ENCODE peak calls at places on chromosomes 4 and X, in ten cellular contexts. F, N, Y, V, O, D, G, B, Z and H are unnamed samples.

GRCh38 chrX:150436200-150436599 is 73.1 kb downstream of the MAMLD1 start:
- DNase-seq in Z (no peak), Y (no peak), G (no peak), O (no peak), B (no peak), F (no peak), V (no peak), D (no peak), N (no peak), H (no peak)

GRCh38 chrX:30275498-30275897 is 28.6 kb downstream of the MAGEB1 start:
- DNase-seq in G (no peak), N (no peak), F (no peak), Z (no peak), D (no peak), Y (no peak), V (peak; percentile 1), B (no peak), O (peak; percentile 4), H (peak; percentile 1)

GRCh38 chr4:168713193-168713592 is 216.3 kb downstream of the PALLD start:
- DNase-seq in O (no peak), F (no peak), G (no peak), Z (no peak), N (no peak), B (no peak), V (no peak), D (no peak), Y (no peak), H (no peak)

GRCh38 chr4:116544946-116545345 is 540.4 kb downstream of the TRAM1L1 start:
- DNase-seq in V (no peak), O (no peak), B (no peak), F (no peak), Z (no peak), Y (no peak), G (no peak), D (no peak), N (no peak), H (no peak)

GRCh38 chr4:156889616-156890594 is 81.7 kb downstream of the PDGFC start:
- DNase-seq in Z (no peak), Y (no peak), V (no peak), B (no peak), O (peak; percentile 20), F (no peak), N (peak; percentile 57), D (no peak), G (no peak), H (no peak)

GRCh38 chr4:76407440-76408119 is 13.4 kb downstream of the CCDC158 start:
- DNase-seq in G (no peak), F (no peak), Y (no peak), V (no peak), B (no peak), O (no peak), Z (no peak), N (no peak), D (no peak), H (no peak)

GRCh38 chr4:53928825-53929224 is 135.6 kb downstream of the CHIC2 start:
- DNase-seq in Y (no peak), V (no peak), Z (no peak), N (no peak), B (no peak), G (no peak), D (no peak), F (no peak), O (no peak), H (no peak)

GRCh38 chr4:85228264-85228663 is 246.7 kb upstream of the ARHGAP24 start:
- DNase-seq in Y (no peak), B (no peak), N (no peak), V (no peak), G (no peak), F (no peak), Z (no peak), D (no peak), O (no peak), H (no peak)

GRCh38 chr4:37693030-37693429 is 6.9 kb upstream of the RELL1 start:
- DNase-seq in F (no peak), G (no peak), D (no peak), N (no peak), Z (no peak), B (no peak), O (no peak), V (no peak), Y (no peak), H (no peak)

GRCh38 chrX:28126886-28127285 is 145.6 kb upstream of the DCAF8L1 start:
- DNase-seq in F (no peak), V (no peak), Y (peak; percentile 15), O (no peak), Z (no peak), B (no peak), G (no peak), N (no peak), D (no peak), H (no peak)

GRCh38 chr4:113355550-113356371 is 306.3 kb downstream of the ANK2 start:
- DNase-seq in N (no peak), G (peak; percentile 24), Y (peak; percentile 7), D (peak; percentile 71), Z (peak; percentile 87), V (no peak), F (peak; percentile 91), B (peak; percentile 35), O (peak; percentile 83), H (peak; percentile 31)

GRCh38 chrX:54492340-54492739 is 3.7 kb downstream of the FGD1 start:
- DNase-seq in Y (no peak), O (peak; percentile 79), D (no peak), B (no peak), V (no peak), G (no peak), F (no peak), Z (no peak), N (peak; percentile 64), H (no peak)

GRCh38 chr4:141132689-141133145 is 552 bp downstream of the RNF150 start:
- DNase-seq in B (no peak), Z (no peak), G (no peak), V (no peak), Y (peak; percentile 78), D (no peak), F (peak; percentile 4), O (peak; percentile 89), N (no peak), H (no peak)

GRCh38 chrX:12974217-12974796 is 603 bp upstream of the TMSB4X start:
- DNase-seq in V (no peak), B (no peak), D (peak; percentile 40), F (peak; percentile 72), O (peak; percentile 80), Y (peak; percentile 37), Z (peak; percentile 50), G (no peak), N (peak; percentile 76), H (no peak)

GRCh38 chrX:121479406-121479805 is 432.0 kb downstream of the GLUD2 start:
- DNase-seq in N (no peak), F (no peak), B (no peak), V (no peak), O (no peak), Y (no peak), G (no peak), D (no peak), Z (no peak), H (no peak)

GRCh38 chr4:76781698-76782595 is 116.0 kb downstream of the SOWAHB start:
- DNase-seq in Y (peak; percentile 28), D (no peak), V (no peak), O (peak; percentile 82), Z (no peak), G (no peak), N (no peak), F (no peak), B (peak; percentile 99), H (peak; percentile 39)

GRCh38 chrX:10450229-10450958 is 170.0 kb downstream of the MID1 start:
- DNase-seq in F (no peak), G (no peak), Y (no peak), Z (no peak), D (no peak), O (peak; percentile 48), N (no peak), B (no peak), V (no peak), H (no peak)

GRCh38 chr4:98692411-98692810 is 34.0 kb upstream of the TSPAN5 start:
- DNase-seq in B (no peak), V (no peak), O (no peak), N (no peak), Z (no peak), G (no peak), D (no peak), Y (no peak), F (no peak), H (no peak)

GRCh38 chr4:139860435-139861024 is 194.9 kb downstream of the MGST2 start:
- DNase-seq in F (no peak), N (no peak), G (no peak), Z (no peak), D (no peak), B (no peak), O (no peak), V (no peak), Y (no peak), H (no peak)

GRCh38 chrX:65750674-65751469 is 83.4 kb downstream of the MSN start:
- DNase-seq in Y (no peak), O (no peak), B (no peak), D (no peak), N (no peak), F (peak; percentile 60), G (peak; percentile 5), Z (peak; percentile 15), V (no peak), H (no peak)

GRCh38 chr4:141019772-141020171 is 113.5 kb downstream of the RNF150 start:
- DNase-seq in F (no peak), N (no peak), D (no peak), B (no peak), Y (no peak), Z (no peak), O (no peak), G (no peak), V (no peak), H (no peak)

GRCh38 chr4:3261411-3262207 is 12.7 kb downstream of the MSANTD1 start:
- DNase-seq in N (no peak), O (no peak), V (no peak), B (no peak), G (no peak), D (no peak), Y (peak; percentile 11), Z (no peak), F (peak; percentile 1), H (no peak)

GRCh38 chr4:152936446-152937279 is 540 bp downstream of the FHDC1 start:
- DNase-seq in V (no peak), G (no peak), N (peak; percentile 57), O (peak; percentile 67), B (no peak), Y (peak; percentile 81), F (peak; percentile 22), D (no peak), Z (no peak), H (no peak)

GRCh38 chr4:150155391-150155790 is 77.1 kb downstream of the DCLK2 start:
- DNase-seq in Z (no peak), G (no peak), Y (no peak), D (no peak), N (no peak), B (no peak), F (no peak), O (no peak), V (no peak), H (no peak)

GRCh38 chr4:40238700-40239548 is 42.1 kb downstream of the RHOH start:
- DNase-seq in N (no peak), G (peak; percentile 82), F (peak; percentile 90), Z (peak; percentile 74), V (no peak), D (no peak), O (no peak), Y (peak; percentile 44), B (no peak), H (no peak)

GRCh38 chr4:28518781-28519180 is 1658.1 kb downstream of the STIM2 start:
- DNase-seq in Y (no peak), Z (no peak), D (no peak), N (no peak), G (no peak), F (no peak), B (no peak), V (no peak), O (peak; percentile 15), H (no peak)

GRCh38 chrX:4550018-4550417 is 836.6 kb upstream of the PRKX start:
- DNase-seq in B (no peak), Y (peak; percentile 13), D (no peak), F (no peak), N (no peak), V (no peak), O (no peak), Z (no peak), G (no peak), H (no peak)

GRCh38 chr4:73676136-73676535 is 55.9 kb upstream of the RASSF6 start:
- DNase-seq in F (no peak), Z (no peak), O (no peak), N (no peak), B (no peak), Y (no peak), G (no peak), V (no peak), D (no peak), H (no peak)